ENCODE peak calls at places on chromosomes 13 and 19, in ten cellular contexts. Z, J, F, E, Y, B, H, R, C and U are unnamed samples.
A peak's percentile ranks its signal among the peaks of the same experiment; 100 is the strongest.

GRCh38 chr19:18450934-18451836 is 13.3 kb upstream of the ISYNA1 start:
- DNase-seq in E (peak; percentile 85), C (peak; percentile 83), F (no peak), H (peak; percentile 84), Y (peak; percentile 96), B (peak; percentile 74), J (peak; percentile 98), R (no peak), Z (peak; percentile 93), U (peak; percentile 97)

GRCh38 chr13:113647351-113648217 is 10.4 kb downstream of the ATP4B start:
- DNase-seq in H (peak; percentile 95), B (peak; percentile 39), J (peak; percentile 97), Y (peak; percentile 36), C (no peak), F (peak; percentile 29), Z (peak; percentile 3), R (no peak), E (no peak), U (peak; percentile 42)

GRCh38 chr19:13164370-13165090 is 14.3 kb downstream of the IER2 start:
- DNase-seq in B (peak; percentile 50), E (peak; percentile 31), R (peak; percentile 38), Z (peak; percentile 50), J (no peak), Y (peak; percentile 90), H (peak; percentile 52), F (peak; percentile 38), C (peak; percentile 99), U (peak; percentile 98)

GRCh38 chr19:57830071-57830602 is at the start of gene ZNF587B:
- DNase-seq in B (no peak), C (peak; percentile 99), H (peak; percentile 57), F (peak; percentile 37), E (no peak), J (peak; percentile 94), Y (peak; percentile 92), R (peak; percentile 85), Z (peak; percentile 40), U (peak; percentile 97)

GRCh38 chr13:95295026-95295425 is 6.2 kb downstream of the ABCC4 start:
- DNase-seq in F (no peak), E (no peak), R (no peak), C (no peak), J (no peak), H (no peak), B (no peak), Y (no peak), Z (no peak), U (no peak)

GRCh38 chr19:33290082-33290815 is 12.1 kb downstream of the CEBPA start:
- DNase-seq in Z (no peak), Y (peak; percentile 31), C (no peak), B (no peak), E (no peak), F (no peak), H (no peak), R (no peak), J (peak; percentile 26), U (no peak)

GRCh38 chr19:51926784-51927741 is at the start of gene ZNF613:
- DNase-seq in B (peak; percentile 77), J (peak; percentile 96), E (peak; percentile 97), Z (peak; percentile 81), Y (peak; percentile 80), C (peak; percentile 99), H (peak; percentile 89), F (peak; percentile 99), R (peak; percentile 97), U (peak; percentile 95)

GRCh38 chr19:7790416-7790815 is 27.4 kb downstream of the CLEC4M start:
- DNase-seq in H (no peak), B (no peak), J (no peak), R (no peak), E (no peak), Y (no peak), Z (no peak), F (no peak), C (no peak), U (no peak)

GRCh38 chr19:5128251-5128931 is 159.5 kb downstream of the KDM4B start:
- DNase-seq in B (no peak), F (no peak), J (no peak), Y (peak; percentile 91), Z (no peak), H (peak; percentile 18), R (peak; percentile 94), E (no peak), C (peak; percentile 55), U (peak; percentile 87)

GRCh38 chr19:39341122-39341719 is 1.0 kb upstream of the SAMD4B start:
- DNase-seq in Y (peak; percentile 77), F (no peak), B (no peak), R (no peak), J (peak; percentile 72), Z (no peak), E (no peak), C (peak; percentile 58), H (peak; percentile 46), U (peak; percentile 80)

GRCh38 chr19:47267350-47267759 is 7.3 kb upstream of the INAFM1 start:
- DNase-seq in F (no peak), R (no peak), J (peak; percentile 93), H (peak; percentile 78), Z (no peak), C (no peak), B (no peak), Y (peak; percentile 22), E (no peak), U (no peak)

GRCh38 chr13:75010941-75011340 is 471.0 kb downstream of the TBC1D4 start:
- DNase-seq in H (no peak), Y (no peak), B (no peak), F (no peak), E (no peak), C (no peak), Z (no peak), J (peak; percentile 73), R (no peak), U (no peak)

GRCh38 chr19:56120371-56121179 is 520 bp downstream of the ZNF787 start:
- DNase-seq in H (peak; percentile 78), J (peak; percentile 89), Z (peak; percentile 80), C (peak; percentile 67), Y (peak; percentile 98), R (peak; percentile 60), F (peak; percentile 62), B (peak; percentile 80), E (peak; percentile 91), U (peak; percentile 85)